ENCODE peak calls at places on chromosomes 16 and 17, in six cellular contexts. M, Q, X, F, P and V are unnamed samples.

GRCh38 chr17:55274371-55275255 is 9.9 kb downstream of the HLF start:
- DNase-seq in X (no peak), M (no peak), Q (no peak), F (no peak), P (no peak), V (no peak)

GRCh38 chr16:84888450-84888849 is 68.7 kb downstream of the CRISPLD2 start:
- DNase-seq in F (no peak), X (no peak), M (no peak), Q (no peak), P (no peak), V (no peak)

GRCh38 chr16:67441289-67441753 is 10.4 kb downstream of the HSD11B2 start:
- DNase-seq in F (peak), P (no peak), M (peak), X (peak), Q (no peak), V (no peak)

GRCh38 chr16:31032736-31033708 is at the start of gene STX4:
- DNase-seq in M (peak), Q (peak), X (peak), F (peak), P (peak), V (peak)

GRCh38 chr17:55567240-55568216 is 56.3 kb upstream of the SMIM36 start:
- DNase-seq in M (no peak), X (peak), F (no peak), Q (no peak), P (no peak), V (no peak)

GRCh38 chr16:50498756-50499155 is 49.4 kb upstream of the NKD1 start:
- DNase-seq in X (no peak), P (no peak), M (no peak), Q (no peak), F (no peak), V (no peak)

GRCh38 chr16:81500833-81501521 is 56.4 kb downstream of the CMIP start:
- DNase-seq in P (no peak), M (no peak), Q (no peak), F (no peak), X (no peak), V (no peak)

GRCh38 chr17:72529386-72529785 is 408.6 kb downstream of the SOX9 start:
- DNase-seq in X (no peak), M (no peak), Q (no peak), P (no peak), F (no peak), V (no peak)

GRCh38 chr17:50728112-50728429 is 8.7 kb downstream of the LUC7L3 start:
- DNase-seq in Q (no peak), P (no peak), X (no peak), F (no peak), M (no peak), V (no peak)

GRCh38 chr17:48489781-48490180 is 41.0 kb downstream of the HOXB1 start:
- DNase-seq in Q (no peak), F (no peak), P (no peak), X (no peak), M (no peak), V (no peak)

GRCh38 chr16:10616744-10617640 is 36.6 kb upstream of the EMP2 start:
- DNase-seq in M (no peak), Q (no peak), P (no peak), F (peak), X (peak), V (no peak)

GRCh38 chr16:28990375-28991040 is 5.7 kb downstream of the LAT start:
- DNase-seq in P (no peak), M (no peak), F (no peak), Q (no peak), X (no peak), V (no peak)

GRCh38 chr17:36755586-36755985 is 154.2 kb downstream of the MRM1 start:
- DNase-seq in X (no peak), P (peak), M (no peak), F (no peak), Q (peak), V (peak)

GRCh38 chr17:45247429-45248131 is 14.3 kb downstream of the SPATA32 start:
- DNase-seq in M (peak), Q (peak), F (peak), P (peak), X (peak), V (peak)

GRCh38 chr17:66491213-66491612 is 188.8 kb downstream of the PRKCA start:
- DNase-seq in Q (no peak), X (no peak), F (no peak), M (no peak), P (no peak), V (no peak)

GRCh38 chr17:76107507-76107906 is 3.9 kb upstream of the EXOC7 start:
- DNase-seq in M (no peak), Q (no peak), P (no peak), X (no peak), F (no peak), V (no peak)

GRCh38 chr17:51807460-51807859 is 351.1 kb downstream of the CA10 start:
- DNase-seq in M (no peak), F (no peak), X (no peak), P (no peak), Q (no peak), V (no peak)

GRCh38 chr17:31048780-31049179 is 46.0 kb upstream of the NF1 start:
- DNase-seq in F (no peak), X (no peak), Q (no peak), M (no peak), P (no peak), V (no peak)

GRCh38 chr17:53516643-53517042 is 306.1 kb upstream of the KIF2B start:
- DNase-seq in M (no peak), P (no peak), Q (no peak), F (no peak), X (no peak), V (no peak)

GRCh38 chr16:49598386-49599170 is 225.0 kb downstream of the C16orf78 start:
- DNase-seq in P (peak), M (no peak), Q (no peak), X (no peak), F (peak), V (peak)

GRCh38 chr17:80254396-80255241 is 6.0 kb upstream of the RNF213 start:
- DNase-seq in Q (peak), X (peak), P (peak), M (no peak), F (no peak), V (peak)

GRCh38 chr17:68621065-68621464 is 19.9 kb upstream of the FAM20A start:
- DNase-seq in Q (no peak), F (no peak), P (no peak), M (no peak), X (no peak), V (no peak)

GRCh38 chr16:2243031-2243528 is 6.8 kb downstream of the DNASE1L2 start:
- DNase-seq in M (no peak), F (no peak), Q (no peak), P (no peak), X (no peak), V (no peak)

DNA sequence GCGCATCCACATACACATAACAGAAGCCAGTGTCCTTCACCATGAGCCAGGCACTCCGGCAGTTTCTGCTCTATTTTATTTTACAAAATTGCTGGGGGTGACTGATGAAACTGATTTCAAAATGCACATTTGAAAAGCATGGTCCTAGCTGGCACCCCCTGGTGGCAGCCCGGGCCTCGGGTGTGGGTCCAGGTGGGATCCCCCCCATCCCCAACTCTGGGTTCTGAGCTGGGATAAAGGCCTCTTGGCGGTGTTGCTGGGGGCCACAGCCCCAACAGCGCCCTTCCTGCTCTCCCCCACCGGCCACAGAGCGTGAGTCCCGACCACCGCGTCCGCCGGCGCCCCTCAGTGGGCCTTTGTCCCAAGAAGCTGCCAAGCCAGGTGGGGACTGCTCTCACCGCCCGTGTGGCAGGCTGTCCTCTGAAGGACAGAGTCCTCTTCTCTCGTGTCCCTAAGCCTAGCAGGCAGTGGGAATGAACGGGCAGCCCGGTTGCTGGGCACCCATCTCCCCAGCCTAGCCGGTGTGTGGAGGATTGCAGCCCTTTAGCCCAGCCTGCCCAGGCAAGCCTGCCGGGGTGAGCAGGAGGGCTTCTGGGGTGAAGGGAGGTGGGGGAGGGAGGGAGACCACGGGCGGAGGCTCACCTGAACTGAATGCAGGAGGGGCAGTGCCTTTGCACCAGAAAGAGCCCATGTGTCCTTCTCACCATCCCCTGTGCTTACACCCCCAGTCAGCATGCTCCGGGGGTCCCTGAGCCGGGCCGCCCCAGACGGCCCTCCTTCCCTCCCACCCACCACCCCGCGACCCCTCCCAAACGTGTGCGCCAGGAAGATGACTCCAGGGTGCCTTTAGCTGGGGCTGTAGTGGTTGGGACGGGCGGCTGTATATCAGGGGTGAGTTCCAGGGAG is 898 bp downstream of the SNAI3 start:
- DNase-seq in X (peak), P (peak), F (peak), Q (no peak), M (no peak), V (peak)
- TF ChIP-seq CTCF in X (peak), P (peak), F (peak), Q (peak), M (peak), V (peak)

GRCh38 chr16:57244767-57245471 is at the start of gene ARL2BP:
- DNase-seq in X (peak), Q (peak), M (peak), F (peak), P (peak), V (peak)
- TF ChIP-seq CTCF in X (peak), Q (no peak), M (peak), F (peak), P (no peak), V (no peak)

GRCh38 chr16:25037221-25037620 is 22.1 kb upstream of the ARHGAP17 start:
- DNase-seq in M (no peak), X (no peak), F (no peak), P (no peak), Q (no peak), V (no peak)

GRCh38 chr16:25036561-25036960 is 21.4 kb upstream of the ARHGAP17 start:
- DNase-seq in X (no peak), P (no peak), M (no peak), F (no peak), Q (no peak), V (no peak)

GRCh38 chr16:25037632-25038031 is 22.5 kb upstream of the ARHGAP17 start:
- DNase-seq in P (no peak), X (no peak), Q (no peak), F (no peak), M (no peak), V (no peak)

GRCh38 chr16:25034916-25035315 is 19.7 kb upstream of the ARHGAP17 start:
- DNase-seq in M (no peak), P (no peak), X (no peak), Q (no peak), F (no peak), V (no peak)

GRCh38 chr16:25035494-25036405 is 20.6 kb upstream of the ARHGAP17 start:
- DNase-seq in P (no peak), X (no peak), M (no peak), Q (no peak), F (no peak), V (no peak)
- TF ChIP-seq CTCF in P (no peak), X (no peak), M (no peak), Q (no peak), F (no peak), V (no peak)

GRCh38 chr16:76441391-76441790 is 164.2 kb downstream of the CNTNAP4 start:
- DNase-seq in P (no peak), M (no peak), F (no peak), Q (no peak), X (no peak), V (no peak)
- TF ChIP-seq CTCF in P (no peak), M (no peak), F (no peak), Q (no peak), X (no peak), V (no peak)